ENCODE peak calls at places on chromosomes 12 and 14, in ten cellular contexts. I is GM20000, K is psoas muscle, V is neural progenitor cell, J is left lung, H is fibroblast of the aortic adventitia, Y is BE2C, B is fibroblast of pulmonary artery, Z is cardiac fibroblast, N is mesothelial cell of epicardium. E is an unnamed sample.

GRCh38 chr14:102913341-102914211 is 8.9 kb upstream of the AMN start:
- DNase-seq in Z (no peak), Y (no peak), N (no peak), J (no peak), H (no peak), I (peak), B (no peak), K (no peak), V (no peak), E (no peak)

GRCh38 chr12:81644503-81644902 is 114.6 kb downstream of the PPFIA2 start:
- DNase-seq in Z (peak), H (peak), V (peak), Y (no peak), J (no peak), N (no peak), K (no peak), I (peak), B (peak), E (peak)

GRCh38 chr12:24496755-24497154 is 452.1 kb downstream of the BCAT1 start:
- DNase-seq in N (no peak), Y (no peak), H (no peak), K (no peak), Z (peak), J (no peak), B (no peak), V (no peak), I (no peak), E (peak)

GRCh38 chr12:12510141-12510540 is 52.5 kb downstream of the DUSP16 start:
- DNase-seq in I (no peak), H (peak), N (no peak), Z (peak), K (no peak), V (no peak), J (no peak), Y (no peak), B (peak), E (peak)

GRCh38 chr12:108457006-108457733 is 57.9 kb upstream of the FICD start:
- DNase-seq in Y (peak), J (no peak), H (peak), Z (peak), K (no peak), B (peak), V (peak), N (no peak), I (peak), E (peak)

GRCh38 chr14:69047255-69047654 is 68.2 kb upstream of the ACTN1 start:
- DNase-seq in V (no peak), Y (no peak), Z (no peak), K (no peak), I (no peak), B (no peak), J (no peak), N (no peak), H (no peak), E (no peak)

GRCh38 chr12:15846887-15847286 is 35.3 kb upstream of the STRAP start:
- DNase-seq in K (no peak), Y (no peak), N (no peak), J (no peak), H (peak), Z (peak), I (no peak), V (no peak), B (peak), E (no peak)

GRCh38 chr14:92987713-92988510 is 65.0 kb downstream of the CHGA start:
- DNase-seq in Y (peak), Z (no peak), I (no peak), H (no peak), N (no peak), B (no peak), K (no peak), V (no peak), J (no peak), E (peak)

GRCh38 chr12:88172844-88173407 is 30.8 kb downstream of the TMTC3 start:
- DNase-seq in I (no peak), Y (no peak), N (no peak), H (no peak), Z (peak), V (no peak), J (no peak), B (no peak), K (no peak), E (peak)

GRCh38 chr14:100212476-100213333 is 26.2 kb upstream of the YY1 start:
- DNase-seq in I (peak), Z (no peak), N (no peak), Y (no peak), B (no peak), H (no peak), J (peak), V (no peak), K (no peak), E (no peak)

GRCh38 chr12:42469355-42470006 is 120.1 kb downstream of the PRICKLE1 start:
- DNase-seq in N (no peak), B (no peak), K (no peak), V (no peak), Z (no peak), I (peak), J (no peak), H (no peak), Y (no peak), E (no peak)

GRCh38 chr12:58566599-58566998 is 353.7 kb downstream of the LRIG3 start:
- DNase-seq in N (no peak), J (no peak), K (no peak), H (peak), B (no peak), V (no peak), Z (peak), Y (no peak), I (no peak), E (no peak)

GRCh38 chr14:65333926-65334687 is 78.4 kb upstream of the FUT8 start:
- DNase-seq in J (no peak), B (peak), N (peak), Z (peak), I (no peak), H (peak), K (peak), V (no peak), Y (no peak), E (no peak)

GRCh38 chr12:34404377-34405285 is 382.3 kb downstream of the ALG10 start:
- DNase-seq in H (no peak), Y (peak), K (peak), Z (no peak), I (peak), J (peak), B (no peak), V (no peak), N (peak), E (no peak)

GRCh38 chr12:76859621-76860020 is 19.2 kb downstream of the CSRP2 start:
- DNase-seq in B (no peak), Z (no peak), H (no peak), Y (no peak), J (no peak), N (no peak), I (no peak), K (no peak), V (no peak), E (no peak)

GRCh38 chr12:11755311-11755930 is 105.9 kb downstream of the ETV6 start:
- DNase-seq in N (no peak), J (no peak), Y (no peak), V (no peak), K (no peak), I (no peak), H (peak), B (peak), Z (peak), E (no peak)

GRCh38 chr12:75641031-75641780 is 129.8 kb upstream of the KRR1 start:
- DNase-seq in J (no peak), V (no peak), K (no peak), I (peak), B (peak), Y (no peak), Z (peak), N (no peak), H (peak), E (peak)

GRCh38 chr14:100191584-100192249 is 32.3 kb upstream of the DEGS2 start:
- DNase-seq in K (no peak), N (no peak), Y (no peak), B (no peak), H (no peak), V (no peak), Z (no peak), I (no peak), J (no peak), E (no peak)

GRCh38 chr12:6613015-6613775 is 6.0 kb upstream of the CHD4 start:
- DNase-seq in I (no peak), K (peak), J (peak), H (peak), Y (peak), B (peak), V (peak), N (peak), Z (peak), E (peak)

GRCh38 chr14:44352212-44352611 is 154.9 kb downstream of the FSCB start:
- DNase-seq in K (no peak), N (no peak), V (no peak), I (no peak), B (no peak), Y (no peak), J (no peak), H (no peak), Z (no peak), E (no peak)

GRCh38 chr14:62017651-62018230 is 255.5 kb downstream of the SNAPC1 start:
- DNase-seq in Z (no peak), N (no peak), H (no peak), Y (no peak), K (no peak), V (no peak), B (no peak), I (no peak), J (no peak), E (peak)

GRCh38 chr14:34220921-34221320 is 241.1 kb downstream of the SPTSSA start:
- DNase-seq in I (peak), V (peak), N (no peak), Y (no peak), Z (no peak), B (no peak), J (no peak), K (no peak), H (no peak), E (no peak)

GRCh38 chr12:100752841-100753240 is 41.7 kb upstream of the ANO4 start:
- DNase-seq in K (no peak), N (no peak), J (no peak), Y (no peak), Z (peak), I (no peak), B (peak), H (peak), V (no peak), E (peak)

GRCh38 chr14:91159182-91159581 is 45.3 kb downstream of the DGLUCY start:
- DNase-seq in Y (no peak), I (no peak), Z (no peak), K (no peak), B (no peak), V (no peak), H (no peak), J (peak), N (no peak), E (no peak)

GRCh38 chr14:104263671-104264358 is 125.4 kb downstream of the KIF26A start:
- DNase-seq in I (no peak), B (no peak), N (peak), K (no peak), H (no peak), V (no peak), Y (peak), Z (no peak), J (no peak), E (no peak)

GRCh38 chr14:103522028-103522581 is 525 bp downstream of the CKB start:
- DNase-seq in H (no peak), B (no peak), Y (peak), Z (no peak), J (no peak), I (peak), N (no peak), K (peak), V (peak), E (no peak)

GRCh38 chr12:130952545-130952954 is 1.2 kb upstream of the ADGRD1 start:
- DNase-seq in I (no peak), Y (peak), Z (no peak), B (no peak), V (no peak), K (no peak), J (no peak), H (no peak), N (peak), E (no peak)

GRCh38 chr14:35286707-35287106 is 5.5 kb upstream of the PSMA6 start:
- DNase-seq in Y (no peak), Z (no peak), H (no peak), B (no peak), V (no peak), J (no peak), N (no peak), K (no peak), I (no peak), E (no peak)

GRCh38 chr14:72644758-72645489 is 249.0 kb downstream of the DPF3 start:
- DNase-seq in Z (no peak), B (no peak), N (no peak), V (no peak), Y (no peak), H (no peak), I (no peak), K (no peak), J (no peak), E (no peak)

GRCh38 chr12:2299207-2299606 is 246.4 kb downstream of the CACNA1C start:
- DNase-seq in V (no peak), I (no peak), Z (no peak), N (no peak), H (no peak), B (peak), Y (no peak), J (no peak), K (no peak), E (no peak)

GRCh38 chr12:96981053-96981452 is 74.0 kb downstream of the NEDD1 start:
- DNase-seq in J (no peak), H (peak), V (no peak), K (no peak), Y (no peak), N (no peak), I (no peak), Z (peak), B (peak), E (no peak)

GRCh38 chr12:32043928-32044549 is 62.6 kb upstream of the BICD1 start:
- DNase-seq in N (no peak), Z (no peak), K (no peak), I (no peak), Y (no peak), V (no peak), H (no peak), J (no peak), B (no peak), E (peak)

GRCh38 chr12:106248177-106248848 is 493 bp upstream of the CKAP4 start:
- DNase-seq in Z (peak), N (peak), Y (peak), K (peak), J (peak), V (peak), I (peak), H (peak), B (peak), E (no peak)

GRCh38 chr14:90522585-90523191 is 125.9 kb downstream of the CALM1 start:
- DNase-seq in I (no peak), Z (no peak), K (peak), V (peak), N (no peak), H (peak), B (peak), Y (peak), J (peak), E (no peak)

GRCh38 chr12:41288188-41288811 is 100.2 kb downstream of the PDZRN4 start:
- DNase-seq in K (no peak), H (no peak), V (no peak), N (no peak), B (no peak), J (no peak), Y (no peak), I (no peak), Z (no peak), E (no peak)

GRCh38 chr14:52798826-52799225 is 7.4 kb upstream of the GNPNAT1 start:
- DNase-seq in I (no peak), B (no peak), J (no peak), H (no peak), K (no peak), Z (no peak), V (no peak), N (no peak), Y (no peak), E (no peak)

GRCh38 chr14:71403673-71404072 is 496.4 kb downstream of the PCNX1 start:
- DNase-seq in H (peak), N (no peak), V (no peak), B (peak), Y (peak), K (no peak), J (no peak), I (peak), Z (peak), E (peak)
- TF ChIP-seq CTCF in H (peak), N (no peak), V (no peak), B (peak), Y (peak), K (no peak), J (no peak), I (no peak), Z (no peak), E (peak)

DNA sequence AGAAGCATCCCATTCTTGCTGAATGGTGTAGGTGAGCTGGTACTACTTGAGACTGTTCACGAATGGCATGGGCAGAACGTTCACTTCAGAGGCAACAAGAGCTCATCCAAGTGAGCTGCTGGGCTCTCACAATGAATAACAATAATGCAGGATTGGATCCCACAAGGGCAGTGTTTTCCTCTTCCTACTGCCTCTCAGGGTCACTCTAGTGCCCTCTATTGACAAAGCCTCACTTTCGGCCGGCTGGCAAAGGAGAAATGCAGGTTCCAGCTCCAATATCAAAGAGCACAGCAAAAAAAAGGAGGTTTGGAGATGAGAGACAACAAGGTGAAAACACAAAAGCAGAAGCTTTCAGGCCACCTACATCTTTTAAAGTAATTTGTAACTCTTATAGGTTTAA is 74.6 kb upstream of the MYF6 start:
- DNase-seq in J (no peak), V (peak), K (no peak), N (no peak), Y (peak), B (no peak), Z (peak), I (peak), H (no peak), E (no peak)
- TF ChIP-seq CTCF in J (no peak), V (peak), K (no peak), N (no peak), Y (peak), B (peak), Z (peak), I (peak), H (peak), E (peak)

DNA sequence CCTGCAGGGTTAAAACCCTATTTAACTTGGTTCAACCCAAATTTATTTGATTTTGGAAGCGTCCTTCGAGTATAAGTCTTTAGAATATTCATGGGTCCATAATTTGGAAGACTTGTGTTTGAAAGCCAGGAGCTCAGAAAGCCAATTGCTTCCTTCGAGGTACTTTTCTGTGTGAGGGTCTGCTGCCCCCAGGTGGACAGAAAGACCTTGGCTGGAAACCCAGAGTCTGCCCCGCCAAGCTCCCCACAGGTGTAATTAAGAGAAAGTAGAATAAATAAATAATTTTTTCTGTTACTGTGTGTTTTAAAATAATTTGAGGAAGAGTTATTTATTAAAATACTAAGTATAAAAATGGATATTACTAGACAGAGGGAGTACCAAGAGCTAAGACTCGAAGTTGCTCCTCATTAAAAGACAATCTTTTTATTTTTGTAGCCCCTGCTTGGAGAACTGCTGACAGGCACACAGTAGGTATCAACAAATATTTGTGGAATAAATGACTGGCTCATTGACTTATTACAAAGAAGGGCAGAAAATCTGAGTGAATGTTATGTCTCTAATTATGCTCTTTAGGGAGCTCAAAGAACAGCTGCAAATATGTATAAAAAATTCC is 105.8 kb downstream of the PAH start:
- DNase-seq in I (peak), V (peak), N (peak), B (peak), K (no peak), H (no peak), Y (peak), J (no peak), Z (peak), E (no peak)
- TF ChIP-seq CTCF in I (peak), V (peak), N (peak), B (peak), K (peak), H (no peak), Y (peak), J (peak), Z (peak), E (peak)

DNA sequence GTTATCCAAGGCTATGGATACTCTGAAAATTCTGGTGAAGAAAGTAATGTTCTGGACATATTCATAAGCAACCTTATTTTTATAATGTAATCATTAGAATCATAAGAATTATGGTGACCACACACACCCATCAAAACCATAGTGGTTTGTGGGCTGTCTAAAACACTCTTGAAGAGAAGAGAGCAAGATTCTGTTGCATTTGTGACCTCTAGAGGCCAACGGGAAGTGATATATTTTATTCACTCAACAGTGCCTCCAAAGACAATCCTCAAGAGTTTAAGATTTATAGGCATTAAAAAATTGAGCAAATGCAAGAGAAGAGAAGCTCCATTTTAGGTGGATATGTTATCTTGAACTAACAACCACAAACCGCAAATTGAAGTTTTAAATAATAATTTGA is 68.5 kb upstream of the LGR5 start:
- DNase-seq in N (no peak), K (no peak), B (peak), I (no peak), V (no peak), J (no peak), Y (no peak), Z (peak), H (peak), E (no peak)
- TF ChIP-seq CTCF in N (no peak), K (no peak), B (peak), I (no peak), V (peak), J (no peak), Y (peak), Z (peak), H (peak), E (peak)

GRCh38 chr12:94074970-94075695 is 73.2 kb upstream of the PLXNC1 start:
- DNase-seq in V (peak), K (peak), B (peak), H (peak), I (peak), N (no peak), Y (peak), J (peak), Z (peak), E (peak)
- TF ChIP-seq CTCF in V (peak), K (peak), B (peak), H (peak), I (peak), N (no peak), Y (peak), J (peak), Z (peak), E (peak)

DNA sequence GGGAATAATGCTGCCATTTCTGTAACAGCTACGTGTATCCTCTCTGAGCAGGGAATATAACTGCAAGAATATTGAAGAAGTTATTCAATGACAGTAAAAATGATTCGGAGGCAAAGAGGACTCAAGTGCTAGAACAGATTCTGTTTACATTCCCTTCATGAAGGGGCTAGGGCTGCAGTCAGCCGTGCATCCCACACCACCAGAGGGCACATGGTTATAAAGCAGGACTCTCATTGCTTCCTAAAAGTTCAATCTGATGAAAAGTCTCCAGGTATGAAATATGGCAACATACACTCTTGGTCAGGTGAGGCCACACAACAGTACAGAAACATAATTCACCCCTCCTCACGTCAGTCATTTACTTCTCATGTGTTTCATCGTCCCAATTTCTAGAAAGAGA is 34.0 kb downstream of the TCHP start:
- DNase-seq in K (no peak), H (peak), Y (no peak), Z (no peak), B (no peak), N (no peak), I (no peak), V (no peak), J (no peak), E (no peak)
- TF ChIP-seq CTCF in K (no peak), H (peak), Y (peak), Z (peak), B (peak), N (no peak), I (no peak), V (peak), J (no peak), E (peak)

GRCh38 chr12:120532701-120533238 is 1.4 kb upstream of the RNF10 start:
- DNase-seq in J (no peak), K (no peak), V (no peak), B (no peak), H (no peak), I (no peak), Y (no peak), N (no peak), Z (no peak), E (no peak)

GRCh38 chr12:120534203-120534702 is at the start of gene RNF10:
- DNase-seq in K (peak), N (peak), Y (peak), V (peak), Z (peak), J (peak), H (peak), I (peak), B (peak), E (peak)

GRCh38 chr12:120538281-120539156 is 4.4 kb downstream of the RNF10 start:
- DNase-seq in K (peak), Y (no peak), V (no peak), B (peak), Z (peak), J (peak), H (peak), I (no peak), N (no peak), E (no peak)

GRCh38 chr12:120536064-120536791 is 2.1 kb downstream of the RNF10 start:
- DNase-seq in H (no peak), N (no peak), V (no peak), Z (no peak), Y (no peak), I (no peak), B (no peak), J (no peak), K (no peak), E (no peak)

GRCh38 chr12:120534703-120535655 is 823 bp downstream of the RNF10 start:
- DNase-seq in Y (peak), H (peak), V (peak), B (peak), K (peak), Z (peak), N (peak), I (peak), J (peak), E (peak)
- TF ChIP-seq CTCF in Y (peak), H (no peak), V (no peak), B (no peak), K (peak), Z (no peak), N (no peak), I (no peak), J (no peak), E (no peak)

E was measured in foreskin keratinocyte.